ENCODE peak calls at places on chromosomes 6 and 20, in four cellular contexts. One of them, this sample, is unnamed.

GRCh38 chr20:3592931-3593330 is 70.3 kb downstream of the GFRA4 start:
- DNase-seq in keratinocyte: no peak
- DNase-seq in tibial artery: no peak
- DNase-seq in hepatocyte: no peak
- DNase-seq in this sample: no peak

GRCh38 chr6:36028088-36028886 is 679 bp downstream of the MAPK14 start:
- DNase-seq in keratinocyte: no peak
- DNase-seq in tibial artery: peak; percentile 75
- DNase-seq in hepatocyte: peak; percentile 67
- DNase-seq in this sample: no peak

GRCh38 chr20:62067547-62068260 is 2.0 kb upstream of the TAF4 start:
- DNase-seq in keratinocyte: no peak
- DNase-seq in tibial artery: no peak
- DNase-seq in hepatocyte: no peak
- DNase-seq in this sample: no peak

GRCh38 chr6:107473660-107474059 is 14.3 kb upstream of the PDSS2 start:
- DNase-seq in keratinocyte: no peak
- DNase-seq in tibial artery: no peak
- DNase-seq in hepatocyte: no peak
- DNase-seq in this sample: no peak

GRCh38 chr20:23048283-23049200 is 930 bp downstream of the THBD start:
- DNase-seq in keratinocyte: no peak
- DNase-seq in tibial artery: peak; percentile 84
- DNase-seq in hepatocyte: peak; percentile 76
- DNase-seq in this sample: no peak

GRCh38 chr6:157946865-157947532 is 34.7 kb upstream of the SYNJ2 start:
- DNase-seq in keratinocyte: no peak
- DNase-seq in tibial artery: no peak
- DNase-seq in hepatocyte: no peak
- DNase-seq in this sample: no peak

GRCh38 chr20:3047486-3048419 is 1.9 kb downstream of the MRPS26 start:
- DNase-seq in keratinocyte: no peak
- DNase-seq in tibial artery: no peak
- DNase-seq in hepatocyte: no peak
- DNase-seq in this sample: no peak

GRCh38 chr6:137849076-137849708 is 17.9 kb upstream of the TNFAIP3 start:
- DNase-seq in keratinocyte: no peak
- DNase-seq in tibial artery: no peak
- DNase-seq in hepatocyte: no peak
- DNase-seq in this sample: no peak

GRCh38 chr6:16352258-16352635 is 113.9 kb downstream of the GMPR start:
- DNase-seq in keratinocyte: no peak
- DNase-seq in tibial artery: no peak
- DNase-seq in hepatocyte: no peak
- DNase-seq in this sample: no peak

GRCh38 chr20:59618131-59618530 is 13.8 kb downstream of the PHACTR3 start:
- DNase-seq in keratinocyte: no peak
- DNase-seq in tibial artery: no peak
- DNase-seq in hepatocyte: no peak
- DNase-seq in this sample: no peak

GRCh38 chr6:166639921-166640320 is 12.9 kb upstream of the RPS6KA2 start:
- DNase-seq in keratinocyte: no peak
- DNase-seq in tibial artery: no peak
- DNase-seq in hepatocyte: no peak
- DNase-seq in this sample: no peak

GRCh38 chr6:83615025-83615999 is 93.6 kb downstream of the SNAP91 start:
- DNase-seq in keratinocyte: no peak
- DNase-seq in tibial artery: no peak
- DNase-seq in hepatocyte: peak; percentile 53
- DNase-seq in this sample: no peak

GRCh38 chr6:122997541-122998150 is 1.6 kb downstream of the CLVS2 start:
- DNase-seq in keratinocyte: no peak
- DNase-seq in tibial artery: no peak
- DNase-seq in hepatocyte: no peak
- DNase-seq in this sample: no peak

GRCh38 chr6:152984387-152984872 is 1.6 kb upstream of the FBXO5 start:
- DNase-seq in keratinocyte: no peak
- DNase-seq in tibial artery: no peak
- DNase-seq in hepatocyte: no peak
- DNase-seq in this sample: no peak

GRCh38 chr6:165675120-165675519 is 12.1 kb upstream of the PDE10A start:
- DNase-seq in keratinocyte: no peak
- DNase-seq in tibial artery: no peak
- DNase-seq in hepatocyte: no peak
- DNase-seq in this sample: no peak

GRCh38 chr20:2984028-2984501 is 59.4 kb upstream of the GNRH2 start:
- DNase-seq in keratinocyte: no peak
- DNase-seq in tibial artery: no peak
- DNase-seq in hepatocyte: no peak
- DNase-seq in this sample: no peak

GRCh38 chr6:37838209-37838921 is 18.8 kb downstream of the ZFAND3 start:
- DNase-seq in keratinocyte: no peak
- DNase-seq in tibial artery: no peak
- DNase-seq in hepatocyte: no peak
- DNase-seq in this sample: no peak

GRCh38 chr20:60993647-60994046 is 258.4 kb upstream of the CDH4 start:
- DNase-seq in keratinocyte: no peak
- DNase-seq in tibial artery: no peak
- DNase-seq in hepatocyte: peak; percentile 19
- DNase-seq in this sample: no peak

GRCh38 chr6:118844915-118845314 is 49.0 kb upstream of the ASF1A start:
- DNase-seq in keratinocyte: no peak
- DNase-seq in tibial artery: no peak
- DNase-seq in hepatocyte: no peak
- DNase-seq in this sample: no peak

GRCh38 chr20:10864076-10864672 is 190.4 kb upstream of the JAG1 start:
- DNase-seq in keratinocyte: peak; percentile 55
- DNase-seq in tibial artery: no peak
- DNase-seq in hepatocyte: peak; percentile 59
- DNase-seq in this sample: no peak

GRCh38 chr6:28336284-28337024 is 506 bp upstream of the ZSCAN31 start:
- DNase-seq in keratinocyte: no peak
- DNase-seq in tibial artery: no peak
- DNase-seq in hepatocyte: peak; percentile 69
- DNase-seq in this sample: no peak

GRCh38 chr6:99802396-99803031 is 191.5 kb downstream of the MCHR2 start:
- DNase-seq in keratinocyte: no peak
- DNase-seq in tibial artery: no peak
- DNase-seq in hepatocyte: no peak
- DNase-seq in this sample: no peak

GRCh38 chr6:35486005-35486925 is 10.6 kb downstream of the TEAD3 start:
- DNase-seq in keratinocyte: peak; percentile 90
- DNase-seq in tibial artery: peak; percentile 79
- DNase-seq in hepatocyte: peak; percentile 83
- DNase-seq in this sample: peak; percentile 93

GRCh38 chr6:107314644-107315043 is 144.7 kb downstream of the PDSS2 start:
- DNase-seq in keratinocyte: no peak
- DNase-seq in tibial artery: no peak
- DNase-seq in hepatocyte: no peak
- DNase-seq in this sample: no peak

GRCh38 chr6:28274888-28275287 is 6.5 kb upstream of the PGBD1 start:
- DNase-seq in keratinocyte: no peak
- DNase-seq in tibial artery: no peak
- DNase-seq in hepatocyte: no peak
- DNase-seq in this sample: no peak

GRCh38 chr20:62977613-62978558 is 25.4 kb downstream of the SLC17A9 start:
- DNase-seq in keratinocyte: no peak
- DNase-seq in tibial artery: no peak
- DNase-seq in hepatocyte: no peak
- DNase-seq in this sample: no peak

GRCh38 chr6:24547243-24547642 is 52.5 kb downstream of the ALDH5A1 start:
- DNase-seq in keratinocyte: no peak
- DNase-seq in tibial artery: no peak
- DNase-seq in hepatocyte: peak; percentile 37
- DNase-seq in this sample: no peak

GRCh38 chr20:57150559-57150958 is 115.9 kb downstream of the BMP7 start:
- DNase-seq in keratinocyte: no peak
- DNase-seq in tibial artery: no peak
- DNase-seq in hepatocyte: no peak
- DNase-seq in this sample: no peak

GRCh38 chr6:20817806-20818320 is 283.6 kb downstream of the CDKAL1 start:
- DNase-seq in keratinocyte: no peak
- DNase-seq in tibial artery: no peak
- DNase-seq in hepatocyte: no peak
- DNase-seq in this sample: no peak

GRCh38 chr20:57092112-57092899 is 174.1 kb downstream of the BMP7 start:
- DNase-seq in keratinocyte: no peak
- DNase-seq in tibial artery: no peak
- DNase-seq in hepatocyte: peak; percentile 86
- DNase-seq in this sample: no peak

GRCh38 chr6:95325858-95326257 is 251.5 kb upstream of the MANEA start:
- DNase-seq in keratinocyte: no peak
- DNase-seq in tibial artery: no peak
- DNase-seq in hepatocyte: no peak
- DNase-seq in this sample: peak; percentile 14

GRCh38 chr6:96626749-96627353 is 63.9 kb downstream of the FHL5 start:
- DNase-seq in keratinocyte: no peak
- DNase-seq in tibial artery: no peak
- DNase-seq in hepatocyte: peak; percentile 45
- DNase-seq in this sample: no peak

GRCh38 chr6:73073238-73073637 is 152.1 kb downstream of the KHDC1L start:
- DNase-seq in keratinocyte: no peak
- DNase-seq in tibial artery: no peak
- DNase-seq in hepatocyte: no peak
- DNase-seq in this sample: no peak

GRCh38 chr6:7745942-7746341 is 20.0 kb downstream of the BMP6 start:
- DNase-seq in keratinocyte: no peak
- DNase-seq in tibial artery: no peak
- DNase-seq in hepatocyte: no peak
- DNase-seq in this sample: no peak

GRCh38 chr20:25294459-25295385 is 46.8 kb downstream of the PYGB start:
- DNase-seq in keratinocyte: no peak
- DNase-seq in tibial artery: no peak
- DNase-seq in hepatocyte: peak; percentile 77
- DNase-seq in this sample: no peak
- H3K27ac ChIP-seq in keratinocyte: no peak overlapping the region
- H3K27ac ChIP-seq in tibial artery: peak overlapping the region; percentile 47
- H3K27ac ChIP-seq in hepatocyte: peak overlapping the region; percentile 27
- H3K27ac ChIP-seq in this sample: peak overlapping the region; percentile 86

GRCh38 chr6:75207211-75207984 is 1.5 kb upstream of the COL12A1 start:
- DNase-seq in keratinocyte: no peak
- DNase-seq in tibial artery: no peak
- DNase-seq in hepatocyte: peak; percentile 17
- DNase-seq in this sample: no peak

GRCh38 chr6:75204222-75204958 is 1.5 kb downstream of the COL12A1 start:
- DNase-seq in keratinocyte: no peak
- DNase-seq in tibial artery: peak; percentile 92
- DNase-seq in hepatocyte: peak; percentile 89
- DNase-seq in this sample: no peak

GRCh38 chr6:75204959-75205775 is 686 bp downstream of the COL12A1 start:
- DNase-seq in keratinocyte: no peak
- DNase-seq in tibial artery: peak; percentile 72
- DNase-seq in hepatocyte: peak; percentile 55
- DNase-seq in this sample: no peak

GRCh38 chr6:75206338-75207210 is 721 bp upstream of the COL12A1 start:
- DNase-seq in keratinocyte: no peak
- DNase-seq in tibial artery: no peak
- DNase-seq in hepatocyte: peak; percentile 32
- DNase-seq in this sample: no peak

GRCh38 chr6:75205776-75206334 is at the start of gene COL12A1:
- DNase-seq in keratinocyte: peak; percentile 86
- DNase-seq in tibial artery: peak; percentile 96
- DNase-seq in hepatocyte: peak; percentile 87
- DNase-seq in this sample: peak; percentile 87
- H3K27ac ChIP-seq in keratinocyte: peak within 1 kb of the TSS; percentile 92
- H3K27ac ChIP-seq in tibial artery: peak within 1 kb of the TSS; percentile 83
- H3K27ac ChIP-seq in hepatocyte: peak within 1 kb of the TSS; percentile 66
- H3K27ac ChIP-seq in this sample: peak within 1 kb of the TSS; percentile 50

GRCh38 chr6:113362542-113363430 is 494.4 kb upstream of the MARCKS start:
- DNase-seq in keratinocyte: no peak
- DNase-seq in tibial artery: no peak
- DNase-seq in hepatocyte: no peak
- DNase-seq in this sample: no peak
- H3K27ac ChIP-seq in keratinocyte: peak overlapping the region; percentile 37
- H3K27ac ChIP-seq in tibial artery: no peak overlapping the region
- H3K27ac ChIP-seq in hepatocyte: no peak overlapping the region
- H3K27ac ChIP-seq in this sample: peak overlapping the region; percentile 94

DNA sequence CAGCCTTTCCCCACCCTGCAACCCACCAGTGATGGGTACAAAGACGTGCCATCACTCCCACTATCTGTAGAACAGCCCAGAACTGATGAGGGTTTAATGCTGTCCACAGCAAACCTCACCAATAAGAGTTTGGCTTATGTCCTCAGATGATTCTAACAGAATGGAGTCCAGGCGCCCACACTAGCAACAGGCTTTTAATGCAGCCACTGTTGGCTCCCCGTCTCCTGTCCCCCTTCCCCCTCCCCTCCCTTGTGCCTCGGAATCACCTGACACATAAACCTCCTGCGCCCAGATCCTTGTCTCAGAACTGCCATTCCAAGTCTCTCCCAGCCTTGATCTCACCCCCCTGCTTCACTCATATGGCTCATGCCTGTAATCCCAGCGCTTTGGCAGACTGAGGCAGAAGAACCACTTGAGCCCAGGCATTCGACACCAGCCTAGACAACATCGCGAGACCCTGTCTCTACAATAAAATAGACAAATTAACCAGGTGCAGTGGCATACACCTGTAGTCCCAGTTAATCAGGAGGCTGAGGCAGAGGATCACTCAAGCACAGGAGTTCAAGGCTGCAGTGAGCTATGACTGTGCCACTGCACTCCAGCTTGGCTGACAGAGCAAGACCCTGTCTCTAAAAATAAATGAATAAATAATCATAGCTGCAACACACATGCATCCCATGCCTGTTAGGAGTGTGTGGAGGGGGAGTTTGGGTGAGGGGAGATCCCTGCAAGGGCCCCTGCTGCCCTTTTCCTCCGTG is 85.6 kb downstream of the SNX5 start:
- DNase-seq in keratinocyte: no peak
- DNase-seq in tibial artery: peak; percentile 25
- DNase-seq in hepatocyte: no peak
- DNase-seq in this sample: no peak
- H3K27ac ChIP-seq in keratinocyte: no peak overlapping the region
- H3K27ac ChIP-seq in tibial artery: no peak overlapping the region
- H3K27ac ChIP-seq in hepatocyte: no peak overlapping the region
- H3K27ac ChIP-seq in this sample: no peak overlapping the region

This sample was measured in epithelial cell of prostate.